ENCODE peak calls at places on chromosomes 5 and 9, in five cellular contexts. One of them, this sample, is unnamed.

GRCh38 chr5:4108690-4109089 is 513.1 kb downstream of the IRX1 start:
- DNase-seq in kidney tubule cell: no peak
- DNase-seq in NCI-H1092 treated with DMSO at 0.1 percent for 48 hours: no peak
- DNase-seq in endothelial cell: no peak
- DNase-seq in stimulated activated CD4-positive, alpha-beta T cell treated with anti-CD3 and anti-CD28 coated beads, TNF-alpha, amount 100 ng/mL, for 1 hour: no peak
- DNase-seq in this sample: no peak

GRCh38 chr9:87834357-87834756 is 48.3 kb upstream of the SPATA31E1 start:
- DNase-seq in kidney tubule cell: no peak
- DNase-seq in NCI-H1092 treated with DMSO at 0.1 percent for 48 hours: peak
- DNase-seq in endothelial cell: peak
- DNase-seq in stimulated activated CD4-positive, alpha-beta T cell treated with anti-CD3 and anti-CD28 coated beads, TNF-alpha, amount 100 ng/mL, for 1 hour: no peak
- DNase-seq in this sample: no peak

GRCh38 chr5:141821430-141821925 is 56.7 kb downstream of the PCDH1 start:
- DNase-seq in kidney tubule cell: peak
- DNase-seq in NCI-H1092 treated with DMSO at 0.1 percent for 48 hours: peak
- DNase-seq in endothelial cell: no peak
- DNase-seq in stimulated activated CD4-positive, alpha-beta T cell treated with anti-CD3 and anti-CD28 coated beads, TNF-alpha, amount 100 ng/mL, for 1 hour: no peak
- DNase-seq in this sample: peak

GRCh38 chr9:75130621-75131020 is 42.3 kb downstream of the OSTF1 start:
- DNase-seq in kidney tubule cell: no peak
- DNase-seq in NCI-H1092 treated with DMSO at 0.1 percent for 48 hours: no peak
- DNase-seq in endothelial cell: no peak
- DNase-seq in stimulated activated CD4-positive, alpha-beta T cell treated with anti-CD3 and anti-CD28 coated beads, TNF-alpha, amount 100 ng/mL, for 1 hour: no peak
- DNase-seq in this sample: no peak

GRCh38 chr9:1604942-1605560 is 410.1 kb upstream of the SMARCA2 start:
- DNase-seq in kidney tubule cell: peak
- DNase-seq in NCI-H1092 treated with DMSO at 0.1 percent for 48 hours: no peak
- DNase-seq in endothelial cell: peak
- DNase-seq in stimulated activated CD4-positive, alpha-beta T cell treated with anti-CD3 and anti-CD28 coated beads, TNF-alpha, amount 100 ng/mL, for 1 hour: no peak
- DNase-seq in this sample: peak

GRCh38 chr9:105957830-105958229 is 263.5 kb downstream of the TMEM38B start:
- DNase-seq in kidney tubule cell: peak
- DNase-seq in NCI-H1092 treated with DMSO at 0.1 percent for 48 hours: no peak
- DNase-seq in endothelial cell: no peak
- DNase-seq in stimulated activated CD4-positive, alpha-beta T cell treated with anti-CD3 and anti-CD28 coated beads, TNF-alpha, amount 100 ng/mL, for 1 hour: no peak
- DNase-seq in this sample: no peak

GRCh38 chr9:69675563-69675962 is 3.4 kb upstream of the APBA1 start:
- DNase-seq in kidney tubule cell: no peak
- DNase-seq in NCI-H1092 treated with DMSO at 0.1 percent for 48 hours: no peak
- DNase-seq in endothelial cell: no peak
- DNase-seq in stimulated activated CD4-positive, alpha-beta T cell treated with anti-CD3 and anti-CD28 coated beads, TNF-alpha, amount 100 ng/mL, for 1 hour: no peak
- DNase-seq in this sample: no peak

GRCh38 chr9:35487066-35487465 is 2.8 kb upstream of the RUSC2 start:
- DNase-seq in kidney tubule cell: no peak
- DNase-seq in NCI-H1092 treated with DMSO at 0.1 percent for 48 hours: no peak
- DNase-seq in endothelial cell: no peak
- DNase-seq in stimulated activated CD4-positive, alpha-beta T cell treated with anti-CD3 and anti-CD28 coated beads, TNF-alpha, amount 100 ng/mL, for 1 hour: no peak
- DNase-seq in this sample: no peak

GRCh38 chr9:122195875-122196274 is 32.9 kb downstream of the LHX6 start:
- DNase-seq in kidney tubule cell: no peak
- DNase-seq in NCI-H1092 treated with DMSO at 0.1 percent for 48 hours: no peak
- DNase-seq in endothelial cell: no peak
- DNase-seq in stimulated activated CD4-positive, alpha-beta T cell treated with anti-CD3 and anti-CD28 coated beads, TNF-alpha, amount 100 ng/mL, for 1 hour: no peak
- DNase-seq in this sample: no peak

This sample was measured in NCI-H446 treated with DMSO at 0.1 percent for 48 hours.